ENCODE peak calls at places on chromosomes 2 and 18, in nine cellular contexts. One of them, this sample, is unnamed.

GRCh38 chr2:47403829-47404228 is 873 bp downstream of the MSH2 start:
- DNase-seq in germinal center: no peak
- DNase-seq in DND-41: peak; percentile 14
- DNase-seq in anterior cingulate cortex: no peak
- DNase-seq in kidney glomerular epithelial cell: no peak
- DNase-seq in NCI-H774: no peak
- DNase-seq in fibroblast of pulmonary artery: no peak
- DNase-seq in stimulated activated CD8-positive, alpha-beta memory T cell treated with anti-CD3 and anti-CD28 coated beads, Interleukin-4, amount 100 ng/mL, for 4 hours: no peak
- DNase-seq in sciatic nerve: no peak
- DNase-seq in this sample: no peak

GRCh38 chr2:238094438-238095022 is 5.6 kb upstream of the ESPNL start:
- DNase-seq in germinal center: no peak
- DNase-seq in DND-41: no peak
- DNase-seq in anterior cingulate cortex: no peak
- DNase-seq in kidney glomerular epithelial cell: no peak
- DNase-seq in NCI-H774: no peak
- DNase-seq in fibroblast of pulmonary artery: no peak
- DNase-seq in stimulated activated CD8-positive, alpha-beta memory T cell treated with anti-CD3 and anti-CD28 coated beads, Interleukin-4, amount 100 ng/mL, for 4 hours: no peak
- DNase-seq in sciatic nerve: peak; percentile 40
- DNase-seq in this sample: no peak

GRCh38 chr18:55491606-55492005 is 96.4 kb downstream of the TCF4 start:
- DNase-seq in germinal center: no peak
- DNase-seq in DND-41: no peak
- DNase-seq in anterior cingulate cortex: no peak
- DNase-seq in kidney glomerular epithelial cell: no peak
- DNase-seq in NCI-H774: no peak
- DNase-seq in fibroblast of pulmonary artery: no peak
- DNase-seq in stimulated activated CD8-positive, alpha-beta memory T cell treated with anti-CD3 and anti-CD28 coated beads, Interleukin-4, amount 100 ng/mL, for 4 hours: no peak
- DNase-seq in sciatic nerve: no peak
- DNase-seq in this sample: no peak

GRCh38 chr2:204551464-204551863 is 6.2 kb downstream of the PARD3B start:
- DNase-seq in germinal center: no peak
- DNase-seq in DND-41: no peak
- DNase-seq in anterior cingulate cortex: no peak
- DNase-seq in kidney glomerular epithelial cell: no peak
- DNase-seq in NCI-H774: no peak
- DNase-seq in fibroblast of pulmonary artery: no peak
- DNase-seq in stimulated activated CD8-positive, alpha-beta memory T cell treated with anti-CD3 and anti-CD28 coated beads, Interleukin-4, amount 100 ng/mL, for 4 hours: no peak
- DNase-seq in sciatic nerve: no peak
- DNase-seq in this sample: no peak

GRCh38 chr18:74013955-74014354 is 133.7 kb downstream of the FBXO15 start:
- DNase-seq in germinal center: no peak
- DNase-seq in DND-41: no peak
- DNase-seq in anterior cingulate cortex: no peak
- DNase-seq in kidney glomerular epithelial cell: peak; percentile 11
- DNase-seq in NCI-H774: no peak
- DNase-seq in fibroblast of pulmonary artery: peak; percentile 73
- DNase-seq in stimulated activated CD8-positive, alpha-beta memory T cell treated with anti-CD3 and anti-CD28 coated beads, Interleukin-4, amount 100 ng/mL, for 4 hours: no peak
- DNase-seq in sciatic nerve: no peak
- DNase-seq in this sample: no peak

GRCh38 chr2:72895759-72896281 is 8.6 kb downstream of the SPR start:
- DNase-seq in germinal center: no peak
- DNase-seq in DND-41: no peak
- DNase-seq in anterior cingulate cortex: no peak
- DNase-seq in kidney glomerular epithelial cell: peak; percentile 24
- DNase-seq in NCI-H774: no peak
- DNase-seq in fibroblast of pulmonary artery: peak; percentile 64
- DNase-seq in stimulated activated CD8-positive, alpha-beta memory T cell treated with anti-CD3 and anti-CD28 coated beads, Interleukin-4, amount 100 ng/mL, for 4 hours: no peak
- DNase-seq in sciatic nerve: no peak
- DNase-seq in this sample: no peak

GRCh38 chr2:240917009-240917683 is 11.0 kb downstream of the CROCC2 start:
- DNase-seq in germinal center: no peak
- DNase-seq in DND-41: no peak
- DNase-seq in anterior cingulate cortex: no peak
- DNase-seq in kidney glomerular epithelial cell: no peak
- DNase-seq in NCI-H774: no peak
- DNase-seq in fibroblast of pulmonary artery: no peak
- DNase-seq in stimulated activated CD8-positive, alpha-beta memory T cell treated with anti-CD3 and anti-CD28 coated beads, Interleukin-4, amount 100 ng/mL, for 4 hours: no peak
- DNase-seq in sciatic nerve: peak; percentile 65
- DNase-seq in this sample: no peak

GRCh38 chr2:47799210-47799609 is 16.3 kb downstream of the MSH6 start:
- DNase-seq in germinal center: no peak
- DNase-seq in DND-41: no peak
- DNase-seq in anterior cingulate cortex: no peak
- DNase-seq in kidney glomerular epithelial cell: no peak
- DNase-seq in NCI-H774: no peak
- DNase-seq in fibroblast of pulmonary artery: no peak
- DNase-seq in stimulated activated CD8-positive, alpha-beta memory T cell treated with anti-CD3 and anti-CD28 coated beads, Interleukin-4, amount 100 ng/mL, for 4 hours: no peak
- DNase-seq in sciatic nerve: no peak
- DNase-seq in this sample: no peak

GRCh38 chr2:73987109-73987947 is 2.6 kb downstream of the TET3 start:
- DNase-seq in germinal center: no peak
- DNase-seq in DND-41: peak; percentile 27
- DNase-seq in anterior cingulate cortex: no peak
- DNase-seq in kidney glomerular epithelial cell: no peak
- DNase-seq in NCI-H774: no peak
- DNase-seq in fibroblast of pulmonary artery: peak; percentile 63
- DNase-seq in stimulated activated CD8-positive, alpha-beta memory T cell treated with anti-CD3 and anti-CD28 coated beads, Interleukin-4, amount 100 ng/mL, for 4 hours: no peak
- DNase-seq in sciatic nerve: no peak
- DNase-seq in this sample: no peak

This sample was measured in NCI-H526 treated with DMSO at 0.1 percent for 48 hours.